ENCODE peak calls at places on chromosomes 6 and 20, in seven cellular contexts. R is heart left ventricle, U is breast epithelium, I is ovary, Q is HCT116, W is esophagus squamous epithelium, O is tibial nerve. Z is an unnamed sample.

GRCh38 chr6:169396554-169397163 is 143.0 kb upstream of the THBS2 start:
- DNase-seq in R (no peak), W (no peak), U (no peak), Q (no peak), O (no peak), I (no peak), Z (no peak)

GRCh38 chr6:118514689-118515088 is 33.4 kb upstream of the PLN start:
- DNase-seq in O (no peak), W (no peak), I (no peak), U (no peak), Q (no peak), R (peak), Z (no peak)

GRCh38 chr6:139133272-139133671 is 1.6 kb upstream of the HECA start:
- DNase-seq in R (no peak), U (no peak), I (peak), O (no peak), Q (no peak), W (no peak), Z (no peak)

GRCh38 chr6:89310929-89311328 is 4.2 kb downstream of the GABRR2 start:
- DNase-seq in O (no peak), W (no peak), R (no peak), U (no peak), I (no peak), Q (no peak), Z (no peak)

GRCh38 chr6:79608334-79609224 is 22.6 kb upstream of the SH3BGRL2 start:
- DNase-seq in W (no peak), I (no peak), U (no peak), O (no peak), R (no peak), Q (no peak), Z (no peak)

GRCh38 chr6:149942461-149942829 is 631 bp downstream of the ULBP2 start:
- DNase-seq in W (no peak), U (no peak), R (peak), I (no peak), Q (no peak), O (no peak), Z (no peak)

GRCh38 chr20:46963758-46964181 is 69.1 kb downstream of the EYA2 start:
- DNase-seq in Q (no peak), O (no peak), U (peak), W (no peak), R (no peak), I (no peak), Z (no peak)

GRCh38 chr20:16955971-16956370 is 207.8 kb downstream of the OTOR start:
- DNase-seq in Q (no peak), O (no peak), R (no peak), I (no peak), W (no peak), U (no peak), Z (no peak)

GRCh38 chr6:26290941-26291340 is 74.1 kb upstream of the BTN3A2 start:
- DNase-seq in U (no peak), I (no peak), W (no peak), Q (no peak), R (no peak), O (no peak), Z (no peak)

GRCh38 chr6:151481752-151482151 is 12.1 kb upstream of the CCDC170 start:
- DNase-seq in O (no peak), W (no peak), U (no peak), I (no peak), R (no peak), Q (no peak), Z (no peak)

GRCh38 chr6:105680131-105680530 is 277.2 kb upstream of the PREP start:
- DNase-seq in W (no peak), R (no peak), Q (no peak), O (no peak), U (no peak), I (no peak), Z (no peak)

GRCh38 chr6:137188855-137189254 is 15.4 kb upstream of the IL22RA2 start:
- DNase-seq in R (no peak), U (no peak), Q (peak), O (no peak), W (no peak), I (no peak), Z (no peak)

GRCh38 chr6:113813207-113813606 is 43.9 kb upstream of the MARCKS start:
- DNase-seq in R (no peak), U (no peak), W (no peak), I (no peak), Q (no peak), O (no peak), Z (no peak)

GRCh38 chr6:111550953-111551352 is 54.7 kb downstream of the TRAF3IP2 start:
- DNase-seq in R (no peak), Q (no peak), O (no peak), W (no peak), U (no peak), I (no peak), Z (no peak)

GRCh38 chr6:26195376-26195923 is 108.2 kb downstream of the HFE start:
- DNase-seq in O (peak), Q (peak), U (peak), W (no peak), I (peak), R (peak), Z (peak)

GRCh38 chr6:129686941-129687627 is 22.9 kb downstream of the ARHGAP18 start:
- DNase-seq in W (no peak), Q (no peak), O (no peak), U (no peak), I (no peak), R (no peak), Z (no peak)

GRCh38 chr6:128508588-128509296 is 11.7 kb downstream of the PTPRK start:
- DNase-seq in W (no peak), I (no peak), O (no peak), R (no peak), Q (peak), U (no peak), Z (no peak)

GRCh38 chr6:104597541-104598050 is 262.1 kb downstream of the HACE1 start:
- DNase-seq in R (no peak), O (no peak), I (no peak), U (no peak), W (no peak), Q (no peak), Z (no peak)

GRCh38 chr20:32752021-32752457 is 8.8 kb upstream of the COMMD7 start:
- DNase-seq in I (no peak), W (no peak), Q (no peak), O (no peak), U (no peak), R (no peak), Z (no peak)
- TF ChIP-seq CTCF in I (no peak), W (no peak), Q (no peak), O (no peak), U (no peak), R (no peak), Z (no peak)

GRCh38 chr20:31718952-31719643 is 3.6 kb downstream of the BCL2L1 start:
- DNase-seq in R (no peak), Q (no peak), I (no peak), U (peak), W (no peak), O (no peak), Z (no peak)

GRCh38 chr20:31721408-31722332 is 998 bp downstream of the BCL2L1 start:
- DNase-seq in O (no peak), R (peak), W (no peak), U (no peak), I (no peak), Q (no peak), Z (peak)

GRCh38 chr20:31717478-31717946 is 5.2 kb downstream of the BCL2L1 start:
- DNase-seq in I (no peak), W (no peak), O (no peak), U (no peak), Q (no peak), R (no peak), Z (no peak)

GRCh38 chr20:31720486-31721407 is 1.9 kb downstream of the BCL2L1 start:
- DNase-seq in U (no peak), R (no peak), I (no peak), O (no peak), Q (no peak), W (no peak), Z (peak)

GRCh38 chr20:31719644-31720485 is 2.8 kb downstream of the BCL2L1 start:
- DNase-seq in O (no peak), I (no peak), Q (no peak), W (no peak), U (peak), R (no peak), Z (no peak)
- TF ChIP-seq POLR2A in O (peak), I (no peak), Q (no peak), W (no peak), U (no peak), R (no peak), Z (peak)

GRCh38 chr20:14510341-14510740 is 172.9 kb upstream of the FLRT3 start:
- DNase-seq in I (no peak), U (no peak), R (no peak), W (no peak), O (no peak), Q (no peak), Z (no peak)
- TF ChIP-seq CTCF in I (no peak), U (no peak), R (no peak), W (no peak), O (no peak), Q (no peak), Z (no peak)

DNA sequence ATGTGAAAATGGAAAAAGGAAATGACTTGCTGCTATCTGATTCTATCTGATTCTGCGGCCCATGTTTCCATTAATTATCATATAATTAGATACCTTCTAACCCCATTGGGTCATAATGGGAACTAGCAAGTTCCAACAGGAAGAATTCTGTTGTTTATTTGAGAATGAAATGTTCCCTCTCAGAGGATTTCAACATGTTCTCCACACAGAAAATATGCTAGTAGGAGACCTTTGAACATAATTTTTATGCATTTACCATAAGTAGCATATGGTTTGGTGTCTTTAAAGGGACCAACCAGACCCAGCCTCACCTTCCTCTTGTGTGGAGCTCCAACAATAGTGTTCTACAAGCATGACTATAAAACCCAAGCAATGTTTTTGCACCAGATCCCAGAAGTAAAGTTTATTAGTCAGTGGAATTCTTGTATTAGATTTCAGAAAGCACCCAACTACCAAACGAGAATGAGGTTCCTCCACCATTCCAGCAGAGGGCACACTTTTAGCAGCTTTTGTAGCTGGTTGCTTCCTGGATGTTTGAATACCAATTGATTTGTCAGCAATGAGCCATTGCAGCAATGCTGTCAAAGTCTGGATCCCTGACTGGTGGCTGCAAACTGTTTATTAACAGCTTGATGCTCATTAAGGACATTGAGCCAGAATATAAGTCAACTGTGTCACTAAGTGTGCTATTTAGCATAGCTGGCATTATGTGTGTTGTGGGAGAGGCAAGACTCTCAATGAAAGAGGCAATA is 143.6 kb upstream of the GJE1 start:
- DNase-seq in U (no peak), Q (peak), W (no peak), O (no peak), I (no peak), R (no peak), Z (no peak)
- TF ChIP-seq POLR2A in U (no peak), Q (no peak), W (no peak), O (no peak), I (no peak), R (no peak), Z (no peak)

DNA sequence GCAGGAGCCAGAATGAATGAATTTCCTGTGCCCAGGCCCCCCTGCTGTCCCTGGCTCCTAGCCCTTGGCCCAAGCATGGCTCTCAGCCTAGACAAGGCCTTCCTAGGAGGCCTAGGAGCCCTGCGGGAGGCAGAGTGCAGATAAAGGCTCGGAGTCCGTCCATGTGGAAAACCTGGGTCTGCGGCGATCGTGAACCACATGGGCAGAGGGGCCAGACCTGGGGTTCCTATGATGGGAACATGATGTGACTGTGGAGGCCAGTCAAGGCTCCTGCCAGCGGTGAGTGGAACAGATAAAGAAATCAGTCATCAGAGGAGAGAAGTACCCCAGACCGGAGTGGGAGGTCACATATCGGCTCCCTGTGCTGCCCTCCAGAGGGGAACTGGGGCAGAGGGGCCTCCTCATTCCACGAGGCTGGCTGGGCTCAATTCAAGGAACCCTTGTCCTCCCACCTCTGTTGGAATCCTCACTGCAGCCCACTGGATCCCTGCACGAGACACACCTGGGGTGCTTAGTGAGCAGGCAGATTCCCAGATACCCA is 5.8 kb upstream of the VSTM2L start:
- DNase-seq in R (no peak), Q (no peak), O (no peak), W (no peak), U (no peak), I (no peak), Z (no peak)
- TF ChIP-seq CTCF in R (peak), Q (peak), O (no peak), W (no peak), U (no peak), I (no peak), Z (no peak)

GRCh38 chr20:58652606-58653303 is 1.7 kb downstream of the STX16 start:
- DNase-seq in Q (no peak), R (no peak), U (no peak), O (no peak), I (no peak), W (no peak), Z (no peak)

GRCh38 chr20:58650181-58650775 is 805 bp upstream of the STX16 start:
- DNase-seq in I (peak), W (no peak), Q (no peak), O (peak), R (peak), U (no peak), Z (peak)

GRCh38 chr20:58651548-58651822 is 402 bp downstream of the STX16 start:
- DNase-seq in R (no peak), I (peak), W (no peak), U (no peak), Q (no peak), O (no peak), Z (no peak)

GRCh38 chr20:58650776-58651547 is at the start of gene STX16:
- DNase-seq in I (peak), R (peak), O (peak), U (peak), Q (peak), W (peak), Z (peak)

DNA sequence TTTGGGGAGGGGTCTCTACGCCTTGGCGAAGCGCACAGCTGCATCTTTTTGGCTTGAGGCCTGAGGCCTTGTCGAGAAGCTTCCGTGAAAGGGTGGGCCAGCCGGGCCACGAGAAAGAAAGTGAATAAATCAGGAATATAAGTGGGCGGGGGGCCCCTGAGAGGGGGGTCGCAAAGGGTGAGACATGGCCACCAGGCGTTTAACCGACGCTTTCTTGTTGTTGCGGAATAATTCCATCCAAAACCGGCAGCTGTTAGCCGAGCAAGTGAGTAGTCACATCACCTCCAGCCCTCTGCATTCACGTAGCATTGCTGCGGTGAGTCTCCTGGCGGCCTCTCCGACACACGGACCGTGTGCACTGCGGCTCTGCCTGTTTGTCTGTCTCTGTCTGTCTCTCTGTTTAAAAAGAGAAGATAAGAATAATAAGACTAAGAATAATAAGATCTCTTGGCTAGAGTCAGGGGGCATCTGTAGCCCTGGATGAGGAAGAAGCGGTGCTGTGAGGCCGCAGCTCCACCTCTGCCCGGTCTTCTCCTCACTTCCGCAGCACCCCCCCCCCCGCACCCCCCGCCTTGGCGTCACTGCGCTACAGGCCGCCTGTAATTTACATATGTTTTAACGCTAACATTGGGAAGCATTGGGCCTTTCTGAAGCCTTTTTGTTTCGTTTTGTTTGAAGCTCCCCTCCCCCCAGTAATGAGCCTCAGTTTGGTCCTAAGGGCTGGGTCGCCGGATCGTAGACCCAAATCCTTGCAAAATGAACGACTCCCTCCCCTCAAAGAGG is 931 bp downstream of the STX16 start:
- DNase-seq in Q (no peak), U (peak), W (peak), R (peak), I (no peak), O (no peak), Z (peak)
- TF ChIP-seq POLR2A in Q (no peak), U (no peak), W (no peak), R (no peak), I (no peak), O (no peak), Z (peak)

DNA sequence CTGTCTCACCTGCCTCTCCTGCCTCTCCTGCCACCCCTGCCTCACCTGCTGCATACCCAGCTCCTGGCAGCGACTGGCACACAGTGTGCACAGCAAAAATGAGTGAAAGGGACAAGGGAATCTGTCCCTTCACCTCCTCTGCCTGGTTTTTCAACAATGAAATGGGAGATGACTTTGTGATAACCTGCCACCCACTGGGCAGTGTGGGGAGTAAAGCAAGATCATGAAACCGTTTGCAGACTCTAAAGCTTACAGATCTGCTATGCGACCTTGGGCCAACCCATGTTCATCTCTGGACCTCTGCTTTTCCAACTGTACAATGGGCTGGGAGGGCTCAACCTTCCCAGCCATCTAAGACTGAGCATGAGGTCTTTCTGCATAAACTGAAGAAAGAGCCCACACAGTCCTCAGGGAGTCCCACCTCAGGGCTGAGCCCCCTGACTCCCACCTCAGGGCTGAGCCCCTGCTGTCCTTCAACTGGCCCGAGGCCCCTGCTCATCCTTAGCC is 81.1 kb downstream of the RIPOR3 start:
- DNase-seq in O (no peak), W (no peak), R (no peak), U (no peak), Q (no peak), I (no peak), Z (no peak)
- TF ChIP-seq CTCF in O (no peak), W (no peak), R (no peak), U (no peak), Q (peak), I (no peak), Z (peak)

GRCh38 chr6:11919771-11920440 is 92.2 kb upstream of the HIVEP1 start:
- DNase-seq in U (no peak), Q (no peak), R (no peak), W (no peak), I (no peak), O (no peak), Z (no peak)

GRCh38 chr6:11918021-11918738 is 93.9 kb upstream of the HIVEP1 start:
- DNase-seq in O (no peak), I (no peak), R (no peak), U (no peak), W (no peak), Q (no peak), Z (no peak)

GRCh38 chr6:11920566-11920965 is 91.5 kb upstream of the HIVEP1 start:
- DNase-seq in U (no peak), Q (no peak), R (no peak), I (no peak), O (no peak), W (no peak), Z (no peak)

GRCh38 chr6:11918739-11919605 is 93.1 kb upstream of the HIVEP1 start:
- DNase-seq in Q (no peak), O (no peak), W (no peak), U (no peak), I (no peak), R (no peak), Z (no peak)

GRCh38 chr6:11921017-11921438 is 91.1 kb upstream of the HIVEP1 start:
- DNase-seq in Q (peak), O (peak), U (no peak), I (peak), R (peak), W (no peak), Z (no peak)
- TF ChIP-seq POLR2A in Q (no peak), O (no peak), U (no peak), I (no peak), R (no peak), W (no peak), Z (no peak)

Z was measured in right lobe of liver.